ENCODE peak calls at places on chromosomes 6 and 20, in five cellular contexts. E, G, D, T and O are unnamed samples.

GRCh38 chr20:49541733-49542513 is 26.0 kb downstream of the PTGIS start:
- DNase-seq in G (peak; percentile 63), T (peak; percentile 64), E (peak; percentile 31), D (peak; percentile 70), O (peak; percentile 76)

GRCh38 chr6:98769546-98769945 is 64.8 kb upstream of the POU3F2 start:
- DNase-seq in G (no peak), D (peak; percentile 55), E (no peak), T (no peak), O (no peak)

GRCh38 chr20:36162272-36162966 is 7.9 kb downstream of the EPB41L1 start:
- DNase-seq in E (no peak), T (no peak), G (no peak), D (peak; percentile 65), O (no peak)

GRCh38 chr6:100913400-100914276 is 32.5 kb upstream of the ASCC3 start:
- DNase-seq in G (no peak), T (no peak), E (no peak), D (no peak), O (no peak)

GRCh38 chr6:110537208-110538123 is 61.1 kb upstream of the SLC22A16 start:
- DNase-seq in G (no peak), E (no peak), T (no peak), D (peak; percentile 95), O (no peak)

GRCh38 chr6:33583591-33584155 is 3.6 kb upstream of the BAK1 start:
- DNase-seq in E (no peak), T (no peak), G (no peak), D (no peak), O (no peak)

GRCh38 chr6:144063246-144063743 is 32.1 kb downstream of the SF3B5 start:
- DNase-seq in E (no peak), T (no peak), G (peak; percentile 72), D (no peak), O (peak; percentile 52)

GRCh38 chr20:6711950-6712634 is 55.4 kb upstream of the BMP2 start:
- DNase-seq in G (no peak), T (no peak), E (no peak), D (peak; percentile 92), O (no peak)

GRCh38 chr6:135251416-135251815 is 70.3 kb downstream of the MYB start:
- DNase-seq in E (no peak), D (no peak), G (no peak), T (no peak), O (peak; percentile 59)

GRCh38 chr6:27161946-27162603 is 85.4 kb upstream of the PRSS16 start:
- DNase-seq in T (no peak), E (no peak), G (peak; percentile 51), D (peak; percentile 74), O (no peak)

GRCh38 chr6:11994875-11995461 is 17.1 kb upstream of the HIVEP1 start:
- DNase-seq in T (no peak), G (no peak), D (peak; percentile 30), E (no peak), O (no peak)

GRCh38 chr6:158642805-158643489 is 1.6 kb downstream of the DYNLT1 start:
- DNase-seq in E (no peak), T (no peak), G (no peak), D (peak; percentile 57), O (no peak)

GRCh38 chr6:150527100-150527499 is 72.6 kb upstream of the PLEKHG1 start:
- DNase-seq in G (no peak), E (no peak), T (no peak), D (no peak), O (peak; percentile 16)

GRCh38 chr6:3520541-3521220 is 63.8 kb upstream of the SLC22A23 start:
- DNase-seq in E (no peak), G (no peak), T (no peak), D (no peak), O (no peak)

GRCh38 chr6:116314878-116315277 is 35.1 kb upstream of the TSPYL1 start:
- DNase-seq in T (no peak), G (peak; percentile 12), D (peak; percentile 50), E (no peak), O (no peak)

GRCh38 chr20:63771046-63771707 is 31.6 kb downstream of the SLC2A4RG start:
- DNase-seq in T (no peak), D (no peak), G (no peak), E (no peak), O (no peak)

GRCh38 chr20:61494763-61495595 is 242.9 kb downstream of the CDH4 start:
- DNase-seq in T (no peak), G (no peak), D (no peak), E (no peak), O (no peak)